ENCODE peak calls at places on chromosomes 3 and 15, in ten cellular contexts. V, B, R, P, S, X, F, U, I and C are unnamed samples. For H3K4me1, the result is how much of the 10 kb centered on the place peaks cover.

GRCh38 chr3:139975592-139976360 is 40.8 kb downstream of the CLSTN2 start:
- DNase-seq in V (no peak), B (no peak), R (no peak), P (no peak), S (no peak), X (no peak), F (no peak), U (no peak), I (no peak), C (no peak)

GRCh38 chr3:159859424-159859823 is 129.2 kb upstream of the IL12A start:
- DNase-seq in V (no peak), B (no peak), R (no peak), P (no peak), S (no peak), X (no peak), F (no peak), U (no peak), I (no peak), C (no peak)

GRCh38 chr3:135911106-135911505 is 54.4 kb upstream of the PPP2R3A start:
- DNase-seq in V (no peak), B (no peak), R (no peak), P (no peak), S (no peak), X (no peak), F (no peak), U (no peak), I (peak), C (no peak)

GRCh38 chr3:194828926-194829325 is 143.2 kb downstream of the FAM43A start:
- DNase-seq in V (no peak), B (no peak), R (no peak), P (no peak), S (no peak), X (no peak), F (no peak), U (no peak), I (no peak), C (no peak)

GRCh38 chr3:13174803-13175135 is 101.5 kb upstream of the IQSEC1 start:
- DNase-seq in V (no peak), B (no peak), R (peak), P (no peak), S (no peak), X (no peak), F (no peak), U (no peak), I (no peak), C (no peak)

GRCh38 chr3:194003128-194004057 is 132.6 kb upstream of the HES1 start:
- DNase-seq in V (peak), B (peak), R (peak), P (peak), S (peak), X (peak), F (peak), U (peak), I (peak), C (peak)

GRCh38 chr3:195583831-195584542 is at the start of gene APOD:
- DNase-seq in V (no peak), B (no peak), R (peak), P (no peak), S (no peak), X (peak), F (no peak), U (no peak), I (peak), C (no peak)

GRCh38 chr3:130250982-130251381 is 94.5 kb upstream of the COL6A5 start:
- DNase-seq in V (no peak), B (no peak), R (no peak), P (peak), S (no peak), X (no peak), F (no peak), U (no peak), I (no peak), C (no peak)

GRCh38 chr3:138184994-138185393 is 2.1 kb upstream of the ARMC8 start:
- DNase-seq in V (no peak), B (no peak), R (no peak), P (no peak), S (no peak), X (no peak), F (peak), U (no peak), I (peak), C (no peak)

GRCh38 chr3:43870110-43870509 is 179.4 kb downstream of the ABHD5 start:
- DNase-seq in V (peak), B (peak), R (no peak), P (no peak), S (peak), X (no peak), F (peak), U (no peak), I (peak), C (no peak)

GRCh38 chr3:33063651-33064051 is 33.3 kb downstream of the GLB1 start:
- DNase-seq in V (no peak), B (no peak), R (no peak), P (no peak), S (no peak), X (no peak), F (no peak), U (peak), I (peak), C (peak)

GRCh38 chr3:141080407-141080806 is 29.3 kb downstream of the SPSB4 start:
- DNase-seq in V (no peak), B (no peak), R (no peak), P (no peak), S (no peak), X (no peak), F (no peak), U (no peak), I (no peak), C (no peak)

GRCh38 chr15:62138124-62138523 is 27.0 kb downstream of the C2CD4B start:
- DNase-seq in V (no peak), B (no peak), R (no peak), P (no peak), S (no peak), X (no peak), F (no peak), U (no peak), I (peak), C (no peak)

GRCh38 chr3:53160660-53161344 is at the start of gene PRKCD:
- DNase-seq in V (peak), B (peak), R (peak), P (peak), S (peak), X (peak), F (peak), U (peak), I (peak), C (peak)

GRCh38 chr3:53161345-53161819 is 373 bp downstream of the PRKCD start:
- DNase-seq in V (no peak), B (no peak), R (peak), P (peak), S (peak), X (peak), F (no peak), U (peak), I (no peak), C (peak)

GRCh38 chr3:53162672-53163458 is 1.9 kb downstream of the PRKCD start:
- DNase-seq in V (no peak), B (no peak), R (no peak), P (peak), S (no peak), X (peak), F (no peak), U (no peak), I (no peak), C (peak)

GRCh38 chr3:53163459-53164387 is 2.7 kb downstream of the PRKCD start:
- DNase-seq in V (no peak), B (no peak), R (no peak), P (no peak), S (no peak), X (no peak), F (no peak), U (no peak), I (no peak), C (peak)

GRCh38 chr3:53161820-53162671 is 1.0 kb downstream of the PRKCD start:
- DNase-seq in V (no peak), B (peak), R (no peak), P (peak), S (peak), X (peak), F (no peak), U (peak), I (peak), C (peak)
- H3K4me1 ChIP-seq in V (under half), B (under half), R (under half), P (half or more), S (under half), X (under half), F (under half), U (under half), I (under half), C (half or more)

GRCh38 chr15:74421302-74422245 is 12.2 kb downstream of the SEMA7A start:
- DNase-seq in V (no peak), B (no peak), R (no peak), P (no peak), S (no peak), X (no peak), F (no peak), U (no peak), I (no peak), C (no peak)
- H3K4me1 ChIP-seq in V (half or more), B (under half), R (under half), P (under half), S (under half), X (under half), F (half or more), U (under half), I (under half), C (under half)

GRCh38 chr3:151305081-151305777 is 11.4 kb downstream of the GPR87 start:
- DNase-seq in V (peak), B (peak), R (no peak), P (peak), S (peak), X (peak), F (peak), U (peak), I (peak), C (no peak)

GRCh38 chr3:151305778-151306157 is 10.9 kb downstream of the GPR87 start:
- DNase-seq in V (no peak), B (no peak), R (no peak), P (no peak), S (no peak), X (no peak), F (peak), U (no peak), I (peak), C (no peak)

GRCh38 chr3:151307583-151307982 is 9.0 kb downstream of the GPR87 start:
- DNase-seq in V (no peak), B (no peak), R (no peak), P (no peak), S (no peak), X (no peak), F (no peak), U (no peak), I (no peak), C (no peak)

GRCh38 chr3:151307131-151307530 is 9.5 kb downstream of the GPR87 start:
- DNase-seq in V (no peak), B (no peak), R (no peak), P (no peak), S (no peak), X (no peak), F (no peak), U (no peak), I (no peak), C (no peak)

GRCh38 chr3:151306168-151306810 is 10.3 kb downstream of the GPR87 start:
- DNase-seq in V (no peak), B (no peak), R (no peak), P (no peak), S (no peak), X (no peak), F (no peak), U (no peak), I (no peak), C (no peak)
- H3K4me1 ChIP-seq in V (under half), B (under half), R (under half), P (under half), S (under half), X (under half), F (half or more), U (under half), I (under half), C (under half)

DNA sequence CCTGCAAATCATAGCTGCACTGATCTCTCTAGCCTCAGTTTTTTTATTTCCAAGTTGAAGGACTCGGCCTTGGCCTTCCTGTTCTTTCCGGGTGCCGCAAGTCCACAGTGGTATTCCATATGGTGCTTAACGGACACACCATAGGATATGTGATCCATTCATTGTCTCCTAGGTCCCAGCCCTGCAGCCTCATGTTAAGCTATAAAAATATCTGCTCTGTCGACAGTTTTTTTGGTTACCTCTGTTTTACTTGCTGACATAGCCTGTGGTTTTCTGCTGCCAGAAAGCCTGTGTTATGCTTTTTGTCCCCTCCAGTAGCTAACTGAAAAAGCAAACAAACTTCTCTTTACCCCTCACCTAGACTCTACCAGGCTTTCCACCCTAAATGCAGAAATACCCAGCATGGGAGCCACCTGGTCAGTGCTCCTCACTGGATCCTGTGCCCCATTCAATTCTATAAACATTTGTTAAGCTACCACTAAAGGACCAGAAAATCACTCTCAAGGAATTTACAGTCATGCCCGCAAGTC is 5.3 kb downstream of the INAFM2 start:
- DNase-seq in V (no peak), B (no peak), R (peak), P (no peak), S (no peak), X (no peak), F (no peak), U (peak), I (no peak), C (no peak)
- H3K4me1 ChIP-seq in V (under half), B (under half), R (under half), P (half or more), S (under half), X (under half), F (under half), U (half or more), I (under half), C (under half)

GRCh38 chr15:70435369-70435768 is 328.0 kb downstream of the UACA start:
- DNase-seq in V (no peak), B (no peak), R (no peak), P (no peak), S (no peak), X (no peak), F (peak), U (peak), I (no peak), C (peak)
- H3K4me1 ChIP-seq in V (under half), B (under half), R (under half), P (under half), S (under half), X (under half), F (half or more), U (under half), I (under half), C (under half)

GRCh38 chr3:58340594-58341244 is 8.0 kb downstream of the PXK start:
- DNase-seq in V (no peak), B (no peak), R (no peak), P (no peak), S (no peak), X (no peak), F (no peak), U (no peak), I (no peak), C (no peak)
- H3K4me1 ChIP-seq in V (under half), B (under half), R (under half), P (under half), S (under half), X (under half), F (under half), U (under half), I (under half), C (half or more)

GRCh38 chr3:53902067-53902466 is 10.4 kb upstream of the SELENOK start:
- DNase-seq in V (no peak), B (no peak), R (no peak), P (no peak), S (no peak), X (no peak), F (no peak), U (no peak), I (no peak), C (no peak)
- H3K4me1 ChIP-seq in V (under half), B (under half), R (under half), P (under half), S (under half), X (under half), F (under half), U (under half), I (under half), C (under half)

GRCh38 chr3:8766148-8766547 is 3.3 kb downstream of the OXTR start:
- DNase-seq in V (no peak), B (peak), R (no peak), P (no peak), S (no peak), X (no peak), F (no peak), U (no peak), I (no peak), C (no peak)
- H3K4me1 ChIP-seq in V (under half), B (under half), R (under half), P (under half), S (under half), X (under half), F (under half), U (under half), I (under half), C (under half)

GRCh38 chr15:75697523-75698398 is 14.9 kb downstream of the CSPG4 start:
- DNase-seq in V (no peak), B (no peak), R (no peak), P (no peak), S (no peak), X (no peak), F (no peak), U (no peak), I (no peak), C (no peak)
- H3K4me1 ChIP-seq in V (under half), B (under half), R (under half), P (under half), S (under half), X (under half), F (under half), U (under half), I (under half), C (under half)

GRCh38 chr3:185793381-185793780 is 31.5 kb downstream of the IGF2BP2 start:
- DNase-seq in V (no peak), B (no peak), R (no peak), P (no peak), S (no peak), X (no peak), F (no peak), U (no peak), I (no peak), C (no peak)
- H3K4me1 ChIP-seq in V (under half), B (under half), R (under half), P (under half), S (under half), X (under half), F (half or more), U (under half), I (under half), C (under half)